ENCODE peak calls at places on chromosomes 16 and 17, in five cellular contexts. R is fibroblast of mammary gland, M is fibroblast of lung, W is breast epithelium, Y is progenitor cell of endocrine pancreas. H is an unnamed sample.

GRCh38 chr17:16322636-16323035 is 30.6 kb downstream of the CENPV start:
- DNase-seq in W (no peak), Y (no peak), M (peak; percentile 81), R (peak; percentile 52), H (no peak)

GRCh38 chr17:34067009-34067408 is 188.1 kb upstream of the CCL2 start:
- DNase-seq in M (no peak), Y (no peak), R (no peak), W (no peak), H (no peak)

GRCh38 chr17:77521076-77521475 is 380.3 kb downstream of the SEC14L1 start:
- DNase-seq in M (no peak), Y (no peak), R (no peak), W (no peak), H (no peak)

GRCh38 chr17:7555320-7555948 is 3.1 kb upstream of the TNFSF13 start:
- DNase-seq in R (no peak), Y (no peak), W (no peak), M (no peak), H (no peak)

GRCh38 chr16:53282328-53282727 is 151.9 kb upstream of the RBL2 start:
- DNase-seq in W (no peak), Y (no peak), R (no peak), M (no peak), H (no peak)

GRCh38 chr17:72122668-72123495 is 2.1 kb downstream of the SOX9 start:
- DNase-seq in Y (peak; percentile 15), R (peak; percentile 26), W (no peak), M (peak; percentile 77), H (peak; percentile 63)

GRCh38 chr17:78644259-78644658 is 67.1 kb upstream of the DNAH17 start:
- DNase-seq in M (no peak), R (no peak), W (no peak), Y (no peak), H (no peak)

GRCh38 chr16:78606572-78606971 is 507.1 kb downstream of the WWOX start:
- DNase-seq in M (no peak), Y (no peak), W (no peak), R (no peak), H (no peak)

GRCh38 chr17:67461228-67461780 is 84.2 kb downstream of the PITPNC1 start:
- DNase-seq in Y (no peak), R (no peak), W (no peak), M (no peak), H (no peak)

GRCh38 chr16:88962478-88963152 is 14.4 kb downstream of the CBFA2T3 start:
- DNase-seq in W (no peak), M (no peak), Y (no peak), R (no peak), H (no peak)

GRCh38 chr16:57634171-57634570 is 5.7 kb downstream of the ADGRG1 start:
- DNase-seq in W (no peak), M (no peak), R (peak; percentile 31), Y (no peak), H (no peak)

GRCh38 chr16:84816023-84816422 is 3.8 kb upstream of the CRISPLD2 start:
- DNase-seq in M (no peak), Y (no peak), W (no peak), R (no peak), H (no peak)

GRCh38 chr16:68823401-68823800 is 19.9 kb upstream of the TANGO6 start:
- DNase-seq in M (peak; percentile 70), R (peak; percentile 77), Y (no peak), W (peak; percentile 57), H (no peak)

GRCh38 chr16:68826652-68827051 is 16.7 kb upstream of the TANGO6 start:
- DNase-seq in R (no peak), Y (no peak), W (no peak), M (no peak), H (no peak)

GRCh38 chr16:68825427-68825826 is 17.9 kb upstream of the TANGO6 start:
- DNase-seq in Y (no peak), M (no peak), W (no peak), R (no peak), H (no peak)
- TF ChIP-seq CTCF in Y (no peak), M (no peak), W (no peak), R (no peak), H (no peak)

DNA sequence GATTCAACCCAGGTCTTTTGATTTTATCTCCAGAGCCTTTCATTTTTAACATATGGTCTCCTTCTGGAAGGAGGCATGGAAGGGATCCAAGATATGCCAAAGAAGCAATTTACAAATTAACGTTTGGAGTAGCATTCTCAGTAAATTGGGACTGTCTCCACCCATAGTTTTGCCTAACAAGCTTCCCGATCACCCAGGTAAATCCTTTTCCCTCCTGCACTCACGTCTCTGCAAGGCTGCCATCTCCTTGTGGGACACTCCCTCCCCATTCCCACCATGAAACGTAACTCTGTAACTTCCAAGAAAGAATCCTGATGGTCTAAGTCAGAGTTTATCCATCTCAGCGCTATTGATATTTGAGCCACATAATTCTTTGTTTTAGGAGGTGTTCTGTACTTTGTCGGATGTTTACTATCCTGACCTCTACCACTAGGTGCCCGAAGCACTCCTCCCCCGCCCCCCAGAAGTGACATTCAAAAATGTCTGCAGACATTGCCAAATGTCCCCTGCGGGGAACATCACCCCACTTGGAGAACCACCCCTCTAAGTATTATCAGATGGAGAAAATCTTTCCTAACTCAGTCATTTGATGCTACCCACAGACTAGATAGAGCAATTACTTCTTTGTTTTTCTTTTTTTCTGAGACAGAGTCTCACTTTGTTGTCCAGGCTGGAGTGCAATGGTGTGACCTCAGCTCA is 32.9 kb upstream of the NFAT5 start:
- DNase-seq in W (no peak), M (no peak), R (no peak), Y (no peak), H (no peak)
- TF ChIP-seq CTCF in W (no peak), M (no peak), R (no peak), Y (no peak), H (no peak)

DNA sequence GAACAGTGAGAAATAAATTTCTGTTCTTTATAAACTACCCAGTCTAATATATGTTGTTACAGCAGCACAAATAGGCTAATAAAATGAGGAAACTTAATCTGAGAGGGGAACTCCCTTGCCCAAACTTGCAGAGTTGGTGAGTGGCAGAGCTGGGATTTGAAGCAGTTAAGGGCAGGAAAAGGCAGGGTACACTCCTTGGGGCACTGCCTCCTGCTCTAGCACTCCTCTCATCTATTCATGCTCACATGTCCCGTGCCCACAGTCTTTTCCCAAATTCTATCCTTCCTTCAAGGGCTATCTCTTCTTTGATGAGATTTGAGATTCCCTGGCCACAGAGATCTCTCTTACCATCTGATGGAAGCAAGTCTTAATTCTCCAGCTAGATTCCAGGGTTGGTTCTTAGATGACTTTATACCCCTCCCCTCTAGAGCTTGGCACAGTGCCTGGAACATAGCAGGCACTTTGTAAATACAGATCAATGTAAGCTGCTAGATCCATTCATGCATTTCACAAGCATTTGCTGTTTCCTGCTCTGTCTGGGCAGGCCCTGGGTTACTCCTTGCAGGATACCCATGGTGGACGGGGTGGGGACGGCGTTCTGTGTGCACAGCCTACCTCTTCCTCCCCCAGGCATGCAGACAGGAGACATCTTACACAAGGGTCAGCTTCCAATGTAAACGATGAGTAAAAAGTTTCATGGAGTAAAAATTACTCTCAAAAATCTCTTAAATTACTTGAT is 39.2 kb upstream of the ABCC12 start:
- DNase-seq in R (peak; percentile 19), W (no peak), Y (no peak), M (peak; percentile 61), H (no peak)
- TF ChIP-seq CTCF in R (no peak), W (no peak), Y (no peak), M (no peak), H (no peak)

DNA sequence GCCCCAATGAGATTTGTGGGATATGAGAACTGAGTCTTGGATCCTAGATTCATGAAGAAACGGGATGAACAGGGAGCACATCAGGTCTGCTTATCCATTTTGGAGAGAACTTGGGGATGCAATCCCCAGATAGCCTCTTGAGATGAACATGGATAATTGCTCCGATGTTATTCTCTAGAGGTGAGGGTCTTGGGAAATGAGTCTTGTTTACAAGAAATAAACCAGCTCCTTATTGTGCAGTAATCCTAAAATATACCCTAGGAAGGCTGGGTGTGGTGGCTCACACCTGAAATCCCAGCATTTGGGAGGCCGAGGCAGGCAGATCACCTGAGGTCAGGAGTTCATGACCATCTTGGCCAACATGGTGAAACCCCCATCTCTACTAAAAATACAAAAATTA is at the start of gene OR1D2:
- DNase-seq in R (no peak), M (no peak), Y (no peak), W (no peak), H (no peak)
- TF ChIP-seq CTCF in R (no peak), M (no peak), Y (no peak), W (no peak), H (no peak)

GRCh38 chr17:59698143-59698542 is 9.1 kb downstream of the PTRH2 start:
- DNase-seq in Y (no peak), M (no peak), W (no peak), R (no peak), H (no peak)

GRCh38 chr17:59696682-59697277 is 10.4 kb downstream of the PTRH2 start:
- DNase-seq in Y (no peak), R (no peak), M (no peak), W (no peak), H (no peak)

GRCh38 chr17:59693582-59693981 is 13.6 kb downstream of the PTRH2 start:
- DNase-seq in W (no peak), Y (no peak), M (no peak), R (no peak), H (no peak)

GRCh38 chr17:59694344-59694743 is 12.9 kb downstream of the PTRH2 start:
- DNase-seq in Y (no peak), R (no peak), W (no peak), M (no peak), H (no peak)

GRCh38 chr17:59695943-59696681 is 11.1 kb downstream of the PTRH2 start:
- DNase-seq in Y (no peak), M (peak; percentile 65), W (no peak), R (peak; percentile 22), H (no peak)
- TF ChIP-seq CTCF in Y (no peak), M (no peak), W (no peak), R (no peak), H (no peak)

DNA sequence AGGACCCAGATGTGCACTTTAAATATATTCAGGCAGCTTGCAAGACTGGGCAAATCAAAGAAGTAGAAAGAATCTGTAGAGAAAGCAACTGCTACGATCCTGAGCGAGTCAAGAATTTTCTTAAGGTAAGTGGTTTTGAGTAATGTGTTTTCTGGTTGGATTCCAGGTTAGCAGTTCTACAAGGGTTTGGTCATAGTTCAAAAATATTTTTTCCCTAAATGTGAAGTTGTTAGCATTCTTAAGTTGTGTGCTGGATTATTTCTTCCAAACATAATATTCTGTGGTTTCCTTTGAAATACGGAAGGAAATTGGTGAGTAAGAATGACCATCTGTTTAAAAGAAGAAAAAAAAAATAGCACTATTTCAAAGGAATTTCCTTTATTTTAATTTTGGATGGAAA is 38.4 kb downstream of the PTRH2 start:
- DNase-seq in M (peak; percentile 87), R (peak; percentile 95), Y (no peak), W (no peak), H (no peak)
- TF ChIP-seq CTCF in M (no peak), R (no peak), Y (no peak), W (no peak), H (no peak)